ENCODE peak calls at places on chromosomes 4 and X, in nine cellular contexts. N is thyroid gland, Q is cardiac muscle cell, I is epithelial cell of esophagus, F is adrenal gland, M is sigmoid colon, T is tibial artery, R is hepatocyte, D is transverse colon. E is an unnamed sample.

GRCh38 chr4:2217726-2218125 is 24.2 kb downstream of the HAUS3 start:
- DNase-seq in N (no peak), Q (peak), I (peak), F (no peak), M (no peak), T (no peak), R (no peak), D (no peak), E (no peak)

GRCh38 chr4:53088132-53088531 is 226.0 kb downstream of the RASL11B start:
- DNase-seq in N (no peak), Q (no peak), I (no peak), F (no peak), M (no peak), T (no peak), R (no peak), D (no peak), E (no peak)

GRCh38 chrX:12372111-12372510 is 233.8 kb downstream of the FRMPD4 start:
- DNase-seq in N (no peak), Q (peak), I (peak), F (no peak), M (no peak), T (no peak), R (no peak), D (no peak), E (no peak)

GRCh38 chr4:94339779-94340178 is 2.9 kb downstream of the HPGDS start:
- DNase-seq in N (no peak), Q (no peak), I (no peak), F (peak), M (no peak), T (no peak), R (no peak), D (no peak), E (no peak)

GRCh38 chr4:150381026-150381425 is 200.9 kb upstream of the MAB21L2 start:
- DNase-seq in N (no peak), Q (no peak), I (no peak), F (no peak), M (no peak), T (no peak), R (no peak), D (no peak), E (no peak)

GRCh38 chr4:159252491-159252890 is 149.6 kb downstream of the RAPGEF2 start:
- DNase-seq in N (no peak), Q (peak), I (no peak), F (no peak), M (no peak), T (no peak), R (no peak), D (no peak), E (no peak)

GRCh38 chr4:168440442-168441264 is 39.6 kb downstream of the DDX60L start:
- DNase-seq in N (no peak), Q (peak), I (peak), F (no peak), M (no peak), T (no peak), R (peak), D (no peak), E (no peak)

GRCh38 chrX:83916525-83916924 is 55.6 kb downstream of the CYLC1 start:
- DNase-seq in N (no peak), Q (no peak), I (peak), F (peak), M (no peak), T (no peak), R (peak), D (peak), E (peak)

GRCh38 chrX:72477787-72478186 is 94.9 kb downstream of the HDAC8 start:
- DNase-seq in N (no peak), Q (no peak), I (no peak), F (no peak), M (no peak), T (no peak), R (peak), D (no peak), E (no peak)

GRCh38 chr4:169440446-169440845 is 169.7 kb upstream of the SH3RF1 start:
- DNase-seq in N (peak), Q (no peak), I (no peak), F (peak), M (no peak), T (no peak), R (no peak), D (no peak), E (no peak)

GRCh38 chr4:42148453-42148852 is 4.0 kb downstream of the BEND4 start:
- DNase-seq in N (no peak), Q (no peak), I (no peak), F (no peak), M (no peak), T (no peak), R (no peak), D (no peak), E (no peak)

GRCh38 chr4:152243890-152244595 is 291.8 kb downstream of the FBXW7 start:
- DNase-seq in N (peak), Q (peak), I (no peak), F (peak), M (no peak), T (peak), R (no peak), D (no peak), E (no peak)

GRCh38 chrX:69146739-69147138 is 18.5 kb downstream of the PJA1 start:
- DNase-seq in N (no peak), Q (no peak), I (no peak), F (no peak), M (peak), T (no peak), R (no peak), D (no peak), E (no peak)

GRCh38 chrX:57641338-57641737 is 38.7 kb downstream of the NLRP2B start:
- DNase-seq in N (no peak), Q (no peak), I (peak), F (no peak), M (no peak), T (no peak), R (no peak), D (no peak), E (no peak)

GRCh38 chrX:11309220-11309619 is 16.0 kb downstream of the AMELX start:
- DNase-seq in N (no peak), Q (peak), I (no peak), F (no peak), M (no peak), T (no peak), R (no peak), D (no peak), E (no peak)

GRCh38 chr4:133059117-133059516 is 90.0 kb upstream of the PCDH10 start:
- DNase-seq in N (no peak), Q (no peak), I (no peak), F (no peak), M (no peak), T (no peak), R (no peak), D (no peak), E (no peak)

GRCh38 chr4:121307441-121308327 is 73.1 kb downstream of the QRFPR start:
- DNase-seq in N (no peak), Q (peak), I (peak), F (peak), M (no peak), T (no peak), R (peak), D (peak), E (no peak)

GRCh38 chrX:99522450-99522849 is 887.6 kb downstream of the PCDH19 start:
- DNase-seq in N (no peak), Q (no peak), I (no peak), F (no peak), M (no peak), T (no peak), R (no peak), D (no peak), E (no peak)

GRCh38 chr4:7763788-7764187 is 175.9 kb downstream of the AFAP1 start:
- DNase-seq in N (no peak), Q (peak), I (peak), F (no peak), M (no peak), T (no peak), R (no peak), D (no peak), E (no peak)

GRCh38 chrX:63747331-63747730 is 37.7 kb downstream of the ARHGEF9 start:
- DNase-seq in N (no peak), Q (peak), I (peak), F (no peak), M (no peak), T (no peak), R (no peak), D (no peak), E (no peak)

GRCh38 chr4:128827280-128827679 is 17.8 kb downstream of the JADE1 start:
- DNase-seq in N (no peak), Q (no peak), I (no peak), F (no peak), M (no peak), T (no peak), R (no peak), D (no peak), E (no peak)

GRCh38 chr4:105145059-105145912 is 1.4 kb upstream of the TET2 start:
- DNase-seq in N (no peak), Q (no peak), I (peak), F (no peak), M (no peak), T (no peak), R (peak), D (no peak), E (no peak)

GRCh38 chr4:105145913-105146285 is 777 bp upstream of the TET2 start:
- DNase-seq in N (peak), Q (no peak), I (no peak), F (peak), M (peak), T (peak), R (peak), D (peak), E (no peak)

GRCh38 chr4:105147226-105148151 is 813 bp downstream of the TET2 start:
- DNase-seq in N (peak), Q (peak), I (peak), F (peak), M (peak), T (no peak), R (peak), D (peak), E (peak)

GRCh38 chr4:105149771-105150170 is 3.1 kb downstream of the TET2 start:
- DNase-seq in N (no peak), Q (no peak), I (peak), F (no peak), M (no peak), T (no peak), R (peak), D (no peak), E (no peak)

DNA sequence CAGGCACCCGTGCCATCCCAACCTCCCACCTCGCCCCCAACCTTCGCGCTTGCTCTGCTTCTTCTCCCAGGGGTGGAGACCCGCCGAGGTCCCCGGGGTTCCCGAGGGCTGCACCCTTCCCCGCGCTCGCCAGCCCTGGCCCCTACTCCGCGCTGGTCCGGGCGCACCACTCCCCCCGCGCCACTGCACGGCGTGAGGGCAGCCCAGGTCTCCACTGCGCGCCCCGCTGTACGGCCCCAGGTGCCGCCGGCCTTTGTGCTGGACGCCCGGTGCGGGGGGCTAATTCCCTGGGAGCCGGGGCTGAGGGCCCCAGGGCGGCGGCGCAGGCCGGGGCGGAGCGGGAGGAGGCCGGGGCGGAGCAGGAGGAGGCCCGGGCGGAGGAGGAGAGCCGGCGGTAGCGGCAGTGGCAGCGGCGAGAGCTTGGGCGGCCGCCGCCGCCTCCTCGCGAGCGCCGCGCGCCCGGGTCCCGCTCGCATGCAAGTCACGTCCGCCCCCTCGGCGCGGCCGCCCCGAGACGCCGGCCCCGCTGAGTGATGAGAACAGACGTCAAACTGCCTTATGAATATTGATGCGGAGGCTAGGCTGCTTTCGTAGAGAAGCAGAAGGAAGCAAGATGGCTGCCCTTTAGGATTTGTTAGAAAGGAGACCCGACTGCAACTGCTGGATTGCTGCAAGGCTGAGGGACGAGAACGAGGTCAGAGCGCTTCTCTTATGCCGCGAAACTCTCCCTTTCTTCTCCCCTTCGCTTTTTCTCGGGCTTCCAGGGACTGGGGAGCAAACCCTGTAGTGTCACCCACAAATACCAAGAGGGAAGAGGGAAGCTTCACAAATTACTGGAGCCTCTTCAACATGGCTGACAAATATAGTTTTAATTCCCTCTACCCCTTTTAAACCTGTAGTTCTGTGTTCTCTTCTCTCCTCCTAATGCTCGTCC is at the start of gene TET2:
- DNase-seq in N (peak), Q (peak), I (peak), F (peak), M (peak), T (peak), R (peak), D (peak), E (peak)
- TF ChIP-seq CTCF in N (peak), Q (no peak), I (no peak), F (no peak), M (peak), T (no peak), R (no peak), D (no peak), E (no peak)

DNA sequence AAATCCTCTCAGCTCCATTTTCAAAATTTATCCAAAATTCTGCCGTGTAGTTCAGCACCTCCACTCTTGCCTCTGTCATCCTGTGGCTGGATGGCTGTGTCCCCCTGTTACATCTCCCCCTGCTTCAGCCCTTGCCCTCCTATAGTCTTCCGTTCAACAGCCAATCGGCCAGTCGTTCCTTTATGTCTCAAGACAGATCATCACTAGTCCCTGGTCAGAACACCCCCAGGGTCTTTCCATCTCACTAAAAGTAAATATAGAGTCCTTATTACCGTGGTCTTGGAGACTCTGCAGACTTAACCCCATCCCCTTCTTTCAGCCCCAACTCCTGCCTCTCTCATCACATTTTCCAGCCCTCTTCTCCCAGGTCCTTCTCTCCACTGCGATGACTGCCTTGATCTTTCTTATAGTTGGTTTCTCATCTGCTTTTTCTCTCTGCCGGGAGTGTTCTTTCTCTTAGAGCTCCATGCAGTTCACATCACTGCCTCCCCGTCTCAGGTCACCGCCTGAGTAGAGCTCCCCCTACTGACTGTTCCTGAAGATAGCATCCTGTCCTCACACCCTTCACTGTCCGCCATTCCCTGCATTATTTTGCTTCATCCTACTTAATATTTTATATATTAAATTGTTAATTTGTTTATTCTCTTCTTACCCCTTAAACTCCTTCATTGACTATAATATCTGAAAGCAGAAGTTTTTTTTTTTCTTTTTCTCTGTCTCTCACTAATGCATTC is 736.9 kb upstream of the MAGEB2 start:
- DNase-seq in N (no peak), Q (peak), I (peak), F (peak), M (no peak), T (no peak), R (peak), D (peak), E (peak)
- TF ChIP-seq CTCF in N (no peak), Q (peak), I (peak), F (peak), M (no peak), T (no peak), R (peak), D (peak), E (peak)

GRCh38 chrX:16993791-16994318 is 47.4 kb downstream of the REPS2 start:
- DNase-seq in N (no peak), Q (no peak), I (peak), F (no peak), M (no peak), T (no peak), R (no peak), D (no peak), E (no peak)
- TF ChIP-seq CTCF in N (no peak), Q (no peak), I (no peak), F (no peak), M (no peak), T (no peak), R (peak), D (no peak), E (no peak)

GRCh38 chrX:154374361-154375155 is at the start of gene FLNA:
- DNase-seq in N (peak), Q (peak), I (peak), F (peak), M (peak), T (peak), R (peak), D (peak), E (peak)
- TF ChIP-seq CTCF in N (peak), Q (no peak), I (no peak), F (no peak), M (no peak), T (no peak), R (peak), D (no peak), E (no peak)

DNA sequence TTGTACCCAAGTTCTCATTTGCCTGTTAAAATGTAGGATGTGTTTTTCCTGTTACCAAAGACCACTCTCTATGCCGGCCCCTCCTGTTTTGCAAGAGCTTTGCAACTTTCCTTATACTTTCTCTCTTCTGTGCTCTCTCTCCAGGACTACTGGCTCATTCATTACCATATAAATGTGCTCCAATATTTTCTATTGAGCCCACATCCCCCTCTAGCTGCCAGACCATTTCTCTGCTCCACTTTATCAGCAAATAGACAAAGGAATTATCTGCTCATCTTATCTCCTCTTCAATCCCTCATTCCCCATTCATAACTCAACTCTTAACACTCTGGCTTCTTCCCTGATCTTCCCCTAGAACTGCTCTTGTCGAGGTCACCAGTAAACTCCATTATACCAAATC is 33.6 kb downstream of the RPGR start:
- DNase-seq in N (no peak), Q (no peak), I (no peak), F (no peak), M (no peak), T (no peak), R (no peak), D (no peak), E (no peak)
- TF ChIP-seq CTCF in N (no peak), Q (peak), I (peak), F (no peak), M (no peak), T (no peak), R (peak), D (no peak), E (no peak)

GRCh38 chr4:137825505-137825904 is 293.2 kb upstream of the PCDH18 start:
- DNase-seq in N (no peak), Q (no peak), I (no peak), F (no peak), M (no peak), T (no peak), R (no peak), D (no peak), E (no peak)
- TF ChIP-seq CTCF in N (no peak), Q (no peak), I (no peak), F (no peak), M (no peak), T (no peak), R (no peak), D (no peak), E (no peak)

DNA sequence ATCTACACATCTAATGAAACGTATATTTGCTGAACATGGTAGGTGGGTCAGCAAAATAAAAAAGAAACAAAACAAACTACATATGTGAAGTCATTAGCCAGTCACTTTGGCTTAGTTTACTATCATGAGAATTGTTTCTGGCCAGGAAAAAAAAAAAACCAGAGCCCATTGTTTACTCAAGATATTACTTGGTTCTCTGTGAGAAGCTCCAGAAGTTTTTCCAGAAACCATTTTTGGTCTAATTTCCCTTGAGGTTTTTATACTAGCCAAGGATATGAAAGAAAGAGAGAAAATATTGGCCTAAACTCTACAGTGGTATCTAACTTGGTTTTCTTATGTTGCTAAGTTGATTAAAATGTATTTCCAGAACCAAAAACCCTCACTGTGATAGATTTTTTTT is 259.1 kb downstream of the PDHA2 start:
- DNase-seq in N (no peak), Q (peak), I (no peak), F (no peak), M (no peak), T (no peak), R (no peak), D (no peak), E (no peak)
- TF ChIP-seq CTCF in N (no peak), Q (no peak), I (no peak), F (no peak), M (no peak), T (no peak), R (no peak), D (no peak), E (no peak)

E was measured in glutamatergic neuron.